ENCODE peak calls at places on chromosomes 13 and 19, in seven cellular contexts. P is adrenal gland, S is MM.1S, M is prostate gland, Y is esophagus squamous epithelium, D is left ventricle myocardium inferior, N is A549. R is an unnamed sample.

GRCh38 chr19:31164666-31165265 is 184.5 kb downstream of the TSHZ3 start:
- DNase-seq in N (no peak), P (no peak), Y (no peak), S (no peak), D (no peak), M (no peak), R (no peak)

GRCh38 chr13:86002921-86003488 is 203.8 kb upstream of the SLITRK6 start:
- DNase-seq in S (no peak), N (no peak), M (no peak), D (no peak), Y (no peak), P (no peak), R (no peak)

GRCh38 chr13:42762917-42763316 is 18.5 kb upstream of the FAM216B start:
- DNase-seq in S (no peak), P (no peak), Y (no peak), D (no peak), N (no peak), M (no peak), R (no peak)

GRCh38 chr13:25169951-25170553 is 2.0 kb downstream of the AMER2 start:
- DNase-seq in Y (no peak), S (no peak), M (no peak), D (no peak), P (no peak), N (no peak), R (no peak)

GRCh38 chr13:102038787-102039186 is 363.1 kb downstream of the FGF14 start:
- DNase-seq in M (no peak), N (no peak), Y (no peak), S (no peak), D (no peak), P (no peak), R (no peak)

GRCh38 chr19:41870401-41870873 is 6.6 kb upstream of the CD79A start:
- DNase-seq in D (no peak), M (no peak), S (no peak), Y (no peak), P (no peak), N (peak; percentile 65), R (peak; percentile 58)

GRCh38 chr19:15779756-15780476 is 7.5 kb upstream of the OR10H5 start:
- DNase-seq in Y (no peak), P (peak; percentile 45), M (peak; percentile 60), D (peak; percentile 73), N (peak; percentile 12), S (no peak), R (peak; percentile 42)

GRCh38 chr13:49791214-49791752 is 1.2 kb downstream of the KPNA3 start:
- DNase-seq in P (no peak), M (peak; percentile 30), Y (no peak), S (peak; percentile 54), D (no peak), N (peak; percentile 44), R (peak; percentile 9)

GRCh38 chr19:17061691-17062090 is 13.6 kb downstream of the HAUS8 start:
- DNase-seq in D (no peak), P (no peak), M (no peak), Y (no peak), S (no peak), N (no peak), R (peak; percentile 87)

GRCh38 chr19:1090731-1091543 is 4.2 kb downstream of the POLR2E start:
- DNase-seq in Y (no peak), M (no peak), N (no peak), P (no peak), D (no peak), S (no peak), R (no peak)

GRCh38 chr19:37513397-37513796 is 6.7 kb downstream of the ZNF793 start:
- DNase-seq in D (no peak), M (no peak), N (no peak), Y (no peak), P (no peak), S (peak; percentile 10), R (no peak)

GRCh38 chr13:77810430-77810829 is 108.2 kb downstream of the EDNRB start:
- DNase-seq in D (no peak), S (peak; percentile 58), P (no peak), Y (no peak), M (no peak), N (peak; percentile 25), R (peak; percentile 43)

GRCh38 chr19:39031368-39032163 is 783 bp downstream of the FBXO27 start:
- DNase-seq in Y (peak; percentile 40), N (peak; percentile 99), P (peak; percentile 80), S (peak; percentile 84), D (peak; percentile 87), M (peak; percentile 95), R (peak; percentile 94)

GRCh38 chr13:41821195-41821594 is 139.7 kb downstream of the VWA8 start:
- DNase-seq in S (no peak), D (no peak), Y (no peak), N (no peak), P (no peak), M (no peak), R (no peak)

GRCh38 chr13:34943675-34944634 is 1.9 kb downstream of the NBEA start:
- DNase-seq in S (peak; percentile 68), P (no peak), N (no peak), Y (no peak), M (no peak), D (no peak), R (no peak)

GRCh38 chr19:53109527-53109926 is 6.3 kb upstream of the ZNF160 start:
- DNase-seq in S (no peak), D (no peak), M (no peak), P (no peak), N (no peak), Y (no peak), R (no peak)

GRCh38 chr19:48393559-48394330 is at the start of gene GRIN2D:
- DNase-seq in Y (no peak), S (no peak), M (no peak), D (no peak), N (peak; percentile 68), P (no peak), R (no peak)

GRCh38 chr19:54190503-54190941 is 586 bp upstream of the TSEN34 start:
- DNase-seq in Y (peak; percentile 96), P (peak; percentile 100), S (peak; percentile 99), N (peak; percentile 100), M (peak; percentile 100), D (peak; percentile 99), R (peak; percentile 100)

GRCh38 chr19:18257503-18258470 is 16.5 kb downstream of the IQCN start:
- DNase-seq in P (no peak), M (no peak), N (no peak), S (no peak), Y (no peak), D (no peak), R (no peak)

GRCh38 chr13:46492946-46493345 is 60.0 kb upstream of the LRCH1 start:
- DNase-seq in S (no peak), D (no peak), Y (no peak), N (peak; percentile 43), P (no peak), M (peak; percentile 46), R (no peak)

GRCh38 chr19:38654478-38655079 is 7.1 kb downstream of the ACTN4 start:
- DNase-seq in M (no peak), Y (no peak), S (no peak), N (peak; percentile 62), P (no peak), D (no peak), R (no peak)

GRCh38 chr13:74129500-74130144 is 4.6 kb downstream of the KLF12 start:
- DNase-seq in P (no peak), M (no peak), Y (no peak), D (peak; percentile 21), S (no peak), N (no peak), R (no peak)

GRCh38 chr13:113077953-113078894 is 27.4 kb upstream of the F7 start:
- DNase-seq in P (no peak), N (no peak), Y (no peak), D (no peak), M (no peak), S (no peak), R (no peak)

GRCh38 chr19:13090511-13091231 is 12.0 kb downstream of the LYL1 start:
- DNase-seq in D (no peak), S (no peak), M (no peak), P (no peak), Y (no peak), N (no peak), R (no peak)

GRCh38 chr19:13087795-13088537 is 14.7 kb downstream of the LYL1 start:
- DNase-seq in M (no peak), P (no peak), S (no peak), Y (no peak), N (no peak), D (no peak), R (no peak)

GRCh38 chr19:13091400-13092161 is 11.1 kb downstream of the LYL1 start:
- DNase-seq in S (no peak), M (no peak), N (peak; percentile 36), Y (no peak), D (peak; percentile 62), P (no peak), R (no peak)

GRCh38 chr19:13089139-13089856 is 13.4 kb downstream of the LYL1 start:
- DNase-seq in S (peak; percentile 24), Y (no peak), M (no peak), N (peak; percentile 28), D (no peak), P (no peak), R (no peak)

GRCh38 chr19:13089857-13090507 is 12.7 kb downstream of the LYL1 start:
- DNase-seq in D (no peak), N (no peak), P (no peak), Y (no peak), S (no peak), M (no peak), R (no peak)
- H3K4me1 ChIP-seq in D (peaks cover 77% of the 10 kb centered on the region), N (peaks cover 41% of the 10 kb centered on the region), P (peaks cover 4% of the 10 kb centered on the region), Y (peaks cover 36% of the 10 kb centered on the region), S (peaks cover 6% of the 10 kb centered on the region), M (peaks cover 5% of the 10 kb centered on the region), R (peaks cover 3% of the 10 kb centered on the region)

GRCh38 chr13:99355267-99356215 is 48.3 kb upstream of the GPR183 start:
- DNase-seq in D (no peak), P (no peak), Y (no peak), S (no peak), M (no peak), N (no peak), R (no peak)
- H3K4me1 ChIP-seq in D (peaks cover 25% of the 10 kb centered on the region), P (peaks cover 40% of the 10 kb centered on the region), Y (peaks cover 30% of the 10 kb centered on the region), S (peaks cover 23% of the 10 kb centered on the region), M (no peaks in the 10 kb centered on the region), N (no peaks in the 10 kb centered on the region), R (no peaks in the 10 kb centered on the region)

GRCh38 chr13:22422023-22422422 is 751.1 kb downstream of the FGF9 start:
- DNase-seq in M (no peak), Y (no peak), D (no peak), S (no peak), N (no peak), P (no peak), R (no peak)
- H3K4me1 ChIP-seq in M (no peaks in the 10 kb centered on the region), Y (no peaks in the 10 kb centered on the region), D (peaks cover 8% of the 10 kb centered on the region), S (no peaks in the 10 kb centered on the region), N (no peaks in the 10 kb centered on the region), P (peaks cover 4% of the 10 kb centered on the region), R (no peaks in the 10 kb centered on the region)

DNA sequence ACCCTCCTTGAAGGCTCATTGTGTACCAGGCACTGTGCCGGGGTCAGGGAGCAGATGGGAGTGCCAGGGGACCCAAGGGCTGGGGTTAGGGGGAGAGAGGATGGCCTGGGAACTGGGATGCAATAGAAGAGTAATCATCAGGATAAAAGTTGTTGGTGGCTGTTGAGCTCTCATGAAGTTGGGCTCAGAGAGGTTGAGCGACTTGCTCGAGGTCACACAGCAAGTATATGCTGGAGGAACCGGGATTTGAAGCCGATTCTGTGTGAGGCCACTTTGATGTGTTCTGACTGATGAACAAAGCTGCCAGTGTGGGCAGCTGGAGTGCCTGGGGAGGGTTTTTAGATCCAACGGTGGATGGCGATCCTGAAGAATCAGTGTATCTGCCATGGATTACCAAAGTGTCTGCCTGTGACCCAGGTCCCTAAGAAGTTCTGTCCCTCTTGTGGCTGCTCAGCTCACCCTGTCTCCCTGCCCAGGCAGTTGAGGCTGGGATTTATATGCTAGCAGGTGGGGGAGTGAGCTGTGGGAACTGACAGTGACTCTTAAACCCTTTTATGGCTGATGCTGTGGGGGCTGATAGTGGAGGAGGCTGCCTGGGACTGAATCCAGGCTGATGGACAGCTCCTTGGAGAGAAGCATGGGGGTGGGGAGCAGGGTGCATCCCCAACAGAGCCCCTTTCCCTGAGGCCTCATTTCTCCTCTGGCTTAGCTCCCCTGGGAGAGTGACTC is 8.3 kb downstream of the ARHGEF18 start:
- DNase-seq in M (no peak), P (no peak), N (no peak), S (no peak), Y (no peak), D (no peak), R (no peak)
- H3K4me1 ChIP-seq in M (no peaks in the 10 kb centered on the region), P (no peaks in the 10 kb centered on the region), N (no peaks in the 10 kb centered on the region), S (peaks cover 9% of the 10 kb centered on the region), Y (no peaks in the 10 kb centered on the region), D (no peaks in the 10 kb centered on the region), R (no peaks in the 10 kb centered on the region)

R was measured in PC-9.